ENCODE peak calls at places on chromosomes 12 and 14, in eight cellular contexts. P is naive thymus-derived CD4-positive, alpha-beta T cell; J is activated T-cell treated with anti-CD3 and anti-CD28 coated beads for 1 hour; N is endothelial cell of umbilical vein; S is NB4; M is AG10803; W is stimulated activated CD4-positive, alpha-beta T cell treated with anti-CD3 and anti-CD28 coated beads, Interleukin-15, amount 100 ng/mL, for 48 hours; Z is neuronal stem cell. C is an unnamed sample.

GRCh38 chr12:8665729-8666128 is 3.1 kb upstream of the MFAP5 start:
- DNase-seq in P (no peak), J (no peak), N (no peak), S (no peak), M (peak), W (no peak), Z (no peak), C (no peak)

GRCh38 chr12:63948211-63948610 is 103.7 kb downstream of the SRGAP1 start:
- DNase-seq in P (no peak), J (no peak), N (no peak), S (no peak), M (no peak), W (no peak), Z (no peak), C (no peak)

GRCh38 chr12:34236073-34236472 is 213.8 kb downstream of the ALG10 start:
- DNase-seq in P (no peak), J (no peak), N (no peak), S (no peak), M (no peak), W (no peak), Z (no peak), C (no peak)

GRCh38 chr14:21990116-21990515 is 316.5 kb upstream of the OR4E1 start:
- DNase-seq in P (no peak), J (no peak), N (peak), S (peak), M (no peak), W (no peak), Z (no peak), C (no peak)

GRCh38 chr12:120759591-120760348 is 34.1 kb downstream of the ACADS start:
- DNase-seq in P (no peak), J (no peak), N (no peak), S (peak), M (no peak), W (no peak), Z (no peak), C (no peak)

GRCh38 chr12:27193854-27194544 is 50.1 kb upstream of the STK38L start:
- DNase-seq in P (no peak), J (no peak), N (peak), S (no peak), M (peak), W (no peak), Z (no peak), C (no peak)

GRCh38 chr12:103729499-103729898 is 111.5 kb downstream of the NT5DC3 start:
- DNase-seq in P (no peak), J (no peak), N (no peak), S (no peak), M (no peak), W (no peak), Z (no peak), C (no peak)

GRCh38 chr14:90140956-90141316 is 79.1 kb downstream of the KCNK13 start:
- DNase-seq in P (no peak), J (no peak), N (peak), S (peak), M (peak), W (no peak), Z (no peak), C (no peak)

GRCh38 chr12:1911598-1912575 is 6.6 kb downstream of the CACNA2D4 start:
- DNase-seq in P (no peak), J (no peak), N (no peak), S (peak), M (no peak), W (no peak), Z (no peak), C (no peak)

GRCh38 chr12:56518570-56518969 is 3.0 kb upstream of the RBMS2 start:
- DNase-seq in P (no peak), J (no peak), N (peak), S (no peak), M (peak), W (no peak), Z (no peak), C (no peak)

GRCh38 chr12:11209098-11209497 is 22.4 kb upstream of the TAS2R42 start:
- DNase-seq in P (no peak), J (no peak), N (no peak), S (no peak), M (no peak), W (no peak), Z (peak), C (no peak)

GRCh38 chr12:55060970-55061543 is 41.3 kb downstream of the NEUROD4 start:
- DNase-seq in P (no peak), J (no peak), N (no peak), S (no peak), M (no peak), W (no peak), Z (no peak), C (no peak)

C was measured in memory B cell.